ENCODE peak calls at places on chromosomes 13 and 19, in seven cellular contexts. H is neural crest cell, G is HuH-7, L is cortex of kidney, B is GM12865, V is head of caudate nucleus, Y is T-helper 2 cell. T is an unnamed sample.

GRCh38 chr13:100552755-100553154 is 35.8 kb downstream of the GGACT start:
- DNase-seq in V (no peak), L (no peak), H (no peak), G (no peak), Y (no peak), B (no peak), T (no peak)

GRCh38 chr19:13154241-13154778 is 4.1 kb downstream of the IER2 start:
- DNase-seq in G (no peak), B (peak; percentile 85), Y (peak; percentile 65), V (peak; percentile 64), L (no peak), H (peak; percentile 28), T (peak; percentile 46)

GRCh38 chr13:41267106-41267505 is 3.7 kb upstream of the MTRF1 start:
- DNase-seq in L (no peak), B (no peak), H (no peak), Y (no peak), V (no peak), G (no peak), T (no peak)

GRCh38 chr13:50170447-50171037 is 155.3 kb downstream of the KCNRG start:
- DNase-seq in B (no peak), L (no peak), H (no peak), G (no peak), Y (no peak), V (no peak), T (no peak)

GRCh38 chr19:41098762-41099161 is 10.5 kb downstream of the CYP2A13 start:
- DNase-seq in H (no peak), B (no peak), V (no peak), L (no peak), Y (no peak), G (no peak), T (no peak)

GRCh38 chr13:24208314-24208713 is 47.8 kb downstream of the SPATA13 start:
- DNase-seq in G (no peak), V (no peak), H (no peak), B (no peak), Y (no peak), L (no peak), T (no peak)

GRCh38 chr13:43848250-43848649 is 31.3 kb downstream of the CCDC122 start:
- DNase-seq in H (no peak), V (no peak), G (no peak), Y (no peak), L (no peak), B (no peak), T (no peak)

GRCh38 chr19:48290341-48290922 is 20.6 kb downstream of the ZNF114 start:
- DNase-seq in V (no peak), G (peak; percentile 49), H (peak; percentile 42), B (no peak), L (no peak), Y (no peak), T (peak; percentile 51)

T was measured in neuronal stem cell.